ENCODE peak calls at places on chromosomes 4 and X, in seven cellular contexts. N, Z, U, P, B, Q and K are unnamed samples.
A peak's percentile ranks its signal among the peaks of the same experiment; 100 is the strongest.

GRCh38 chr4:55906999-55907398 is 41.7 kb upstream of the CEP135 start:
- DNase-seq in N (no peak), P (no peak), B (no peak), Q (no peak), U (no peak), Z (peak; percentile 33), K (no peak)

GRCh38 chrX:134365923-134366322 is 94.0 kb upstream of the HPRT1 start:
- DNase-seq in Q (no peak), P (no peak), N (no peak), Z (no peak), B (no peak), U (no peak), K (no peak)

GRCh38 chr4:16437836-16438235 is 211.6 kb upstream of the TAPT1 start:
- DNase-seq in P (no peak), Q (no peak), U (no peak), B (peak; percentile 35), N (no peak), Z (peak; percentile 28), K (no peak)

GRCh38 chr4:125664091-125664767 is 349.5 kb downstream of the FAT4 start:
- DNase-seq in Q (no peak), B (peak; percentile 70), P (no peak), N (no peak), Z (no peak), U (no peak), K (no peak)

GRCh38 chrX:13085533-13085932 is 41.1 kb upstream of the FAM9C start:
- DNase-seq in U (no peak), P (no peak), B (no peak), Z (no peak), N (no peak), Q (no peak), K (no peak)

GRCh38 chrX:149871940-149872339 is 9.0 kb upstream of the MAGEA8 start:
- DNase-seq in P (no peak), Z (no peak), N (no peak), U (no peak), B (peak; percentile 11), Q (no peak), K (no peak)

GRCh38 chr4:47478799-47479198 is 6.3 kb upstream of the ATP10D start:
- DNase-seq in U (no peak), Q (no peak), P (no peak), Z (no peak), N (no peak), B (no peak), K (no peak)

GRCh38 chrX:42237956-42238355 is 314.6 kb upstream of the CASK start:
- DNase-seq in Q (no peak), Z (no peak), P (no peak), U (no peak), B (peak; percentile 4), N (no peak), K (no peak)

GRCh38 chrX:119899125-119899524 is 3.4 kb downstream of the AKAP14 start:
- DNase-seq in Z (no peak), U (no peak), N (no peak), P (no peak), Q (no peak), B (no peak), K (no peak)

GRCh38 chr4:40811886-40812857 is 62.4 kb downstream of the NSUN7 start:
- DNase-seq in Z (peak; percentile 4), N (no peak), Q (no peak), U (no peak), P (no peak), B (peak; percentile 69), K (no peak)

GRCh38 chr4:185232370-185232769 is 23.0 kb downstream of the SNX25 start:
- DNase-seq in N (no peak), B (peak; percentile 33), P (no peak), U (no peak), Z (no peak), Q (no peak), K (no peak)

GRCh38 chr4:163566257-163566656 is 71.8 kb downstream of the TMA16 start:
- DNase-seq in N (no peak), P (no peak), B (no peak), U (no peak), Z (no peak), Q (no peak), K (no peak)

GRCh38 chrX:17824980-17825379 is 36.1 kb downstream of the RAI2 start:
- DNase-seq in B (peak; percentile 5), Z (peak; percentile 15), U (no peak), Q (no peak), N (no peak), P (no peak), K (no peak)

GRCh38 chrX:6052111-6052745 is 176.4 kb downstream of the NLGN4X start:
- DNase-seq in U (no peak), P (no peak), N (no peak), Z (no peak), Q (no peak), B (no peak), K (no peak)

GRCh38 chr4:100067255-100067654 is 117.2 kb upstream of the H2AZ1 start:
- DNase-seq in Z (no peak), N (no peak), P (no peak), B (no peak), U (no peak), Q (no peak), K (no peak)

GRCh38 chr4:42282081-42282901 is 115.0 kb upstream of the SHISA3 start:
- DNase-seq in Z (peak; percentile 89), P (peak; percentile 20), Q (peak; percentile 88), U (peak; percentile 29), B (peak; percentile 74), N (no peak), K (no peak)

GRCh38 chr4:55768291-55768690 is 51.3 kb upstream of the EXOC1L start:
- DNase-seq in N (no peak), Z (peak; percentile 97), P (no peak), Q (no peak), B (peak; percentile 95), U (no peak), K (no peak)

GRCh38 chr4:166435449-166435848 is 562.4 kb downstream of the TLL1 start:
- DNase-seq in U (no peak), Q (no peak), B (peak; percentile 59), Z (peak; percentile 82), N (no peak), P (no peak), K (no peak)

GRCh38 chr4:128862608-128863313 is 53.3 kb downstream of the JADE1 start:
- DNase-seq in Q (no peak), P (no peak), N (no peak), Z (no peak), U (no peak), B (peak; percentile 23), K (no peak)

GRCh38 chr4:41506071-41506470 is 31.9 kb upstream of the LIMCH1 start:
- DNase-seq in B (no peak), Q (no peak), N (no peak), Z (peak; percentile 30), P (no peak), U (no peak), K (no peak)

GRCh38 chrX:17814557-17814956 is 46.5 kb downstream of the RAI2 start:
- DNase-seq in N (no peak), P (no peak), Z (peak; percentile 62), B (peak; percentile 49), Q (no peak), U (no peak), K (no peak)

GRCh38 chrX:9379697-9380551 is 84.9 kb upstream of the TBL1X start:
- DNase-seq in Q (no peak), B (peak; percentile 31), P (no peak), N (no peak), U (no peak), Z (peak; percentile 4), K (no peak)

GRCh38 chr4:5912614-5913019 is 19.7 kb upstream of the CRMP1 start:
- DNase-seq in B (no peak), Q (no peak), N (no peak), P (no peak), U (no peak), Z (peak; percentile 4), K (no peak)

GRCh38 chr4:71156616-71157015 is 163.2 kb downstream of the DCK start:
- DNase-seq in U (no peak), Z (no peak), P (no peak), N (no peak), Q (no peak), B (no peak), K (no peak)

GRCh38 chr4:115484479-115484878 is 371.1 kb upstream of the NDST4 start:
- DNase-seq in N (no peak), B (no peak), Q (no peak), Z (no peak), P (no peak), U (no peak), K (no peak)

GRCh38 chrX:49209434-49210251 is 9.7 kb upstream of the SYP start:
- DNase-seq in N (no peak), Z (no peak), B (no peak), P (no peak), Q (no peak), U (no peak), K (no peak)

GRCh38 chr4:144646523-144647094 is 653 bp downstream of the HHIP start:
- DNase-seq in U (no peak), Z (peak; percentile 35), P (no peak), Q (no peak), B (peak; percentile 24), N (no peak), K (no peak)

GRCh38 chr4:80069837-80070788 is 2.9 kb downstream of the ANTXR2 start:
- DNase-seq in P (no peak), N (no peak), Z (peak; percentile 70), U (no peak), Q (no peak), B (peak; percentile 35), K (no peak)
- H3K4me3 ChIP-seq in P (peak overlapping the region; percentile 93), N (peak overlapping the region; percentile 91), Z (peak overlapping the region; percentile 87), U (peak overlapping the region; percentile 87), Q (no peak overlapping the region), B (peak overlapping the region; percentile 95), K (peak overlapping the region; percentile 90)

GRCh38 chr4:26583865-26584652 is at the start of gene TBC1D19:
- DNase-seq in Q (peak; percentile 75), B (peak; percentile 91), Z (peak; percentile 86), P (peak; percentile 81), N (peak; percentile 86), U (peak; percentile 88), K (peak; percentile 88)
- TF ChIP-seq CTCF in Q (no peak), B (peak; percentile 17), Z (no peak), P (no peak), N (no peak), U (no peak), K (no peak)

GRCh38 chr4:24781999-24782745 is 13.2 kb upstream of the SOD3 start:
- DNase-seq in B (no peak), Q (no peak), P (no peak), U (no peak), N (no peak), Z (no peak), K (no peak)
- H3K4me3 ChIP-seq in B (no peak overlapping the region), Q (no peak overlapping the region), P (no peak overlapping the region), U (no peak overlapping the region), N (no peak overlapping the region), Z (no peak overlapping the region), K (peak overlapping the region; percentile 14)

DNA sequence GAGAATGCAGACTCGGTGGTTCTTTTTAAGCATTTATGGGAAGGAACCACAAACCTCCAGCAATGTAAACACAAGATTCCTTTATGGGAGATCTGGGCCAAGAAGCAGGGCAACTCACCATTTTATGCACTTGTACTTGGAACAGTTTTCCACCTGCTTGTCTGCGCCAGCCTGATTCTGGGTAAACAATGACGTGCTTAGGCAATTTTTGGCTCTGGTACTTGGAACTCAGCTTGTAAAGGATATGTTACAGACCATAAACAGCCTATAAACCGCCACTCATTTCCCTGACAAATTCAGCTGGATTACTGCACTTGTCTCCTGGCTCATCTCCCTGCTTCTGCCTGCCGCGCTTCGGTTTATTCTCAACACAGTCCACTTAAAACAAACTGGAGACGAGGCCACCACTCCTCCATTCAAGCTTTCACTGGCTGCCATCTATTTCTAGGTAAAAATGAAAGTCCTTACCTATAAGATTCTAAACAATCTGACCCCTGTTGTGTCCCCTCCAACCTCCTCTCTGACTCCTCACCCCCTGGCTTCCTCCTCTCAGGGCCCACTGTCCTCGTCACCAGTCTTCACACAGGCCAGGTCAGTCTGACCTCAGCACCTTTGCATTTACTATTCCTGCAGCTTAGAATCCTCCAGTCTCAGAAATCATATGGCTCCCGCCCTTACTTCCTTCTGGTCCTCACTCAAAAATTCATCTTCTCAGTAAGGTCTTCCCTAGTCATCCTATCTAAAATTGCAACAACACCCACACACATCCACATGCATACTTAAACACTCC is 205.9 kb upstream of the GALNT7 start:
- DNase-seq in B (peak; percentile 33), Z (peak; percentile 90), U (no peak), P (no peak), N (no peak), Q (no peak), K (no peak)
- TF ChIP-seq CTCF in B (no peak), Z (no peak), U (no peak), P (no peak), N (no peak), Q (no peak), K (no peak)